ENCODE peak calls at places on chromosome 1, in ten cellular contexts. D is C1 segment of cervical spinal cord; Q is fibroblast of lung; F is colonic mucosa; L is HAP-1; K is activated T-cell treated with anti-CD3 and anti-CD28 coated beads for 1 hour; I is activated CD8-positive, alpha-beta T cell treated with anti-CD3 and anti-CD28 coated beads for 36 hours; B is amniotic stem cell; H is activated naive CD4-positive, alpha-beta T cell treated with anti-CD3 and anti-CD28 coated beads, Interleukin-2, amount 50 U/mL, for 16 hours; V is EL. J is an unnamed sample.

GRCh38 chr1:77438239-77438913 is 156.6 kb downstream of the AK5 start:
- DNase-seq in D (no peak), Q (peak), F (no peak), L (no peak), K (no peak), I (no peak), B (peak), H (no peak), V (peak), J (peak)

GRCh38 chr1:118984990-118985608 is 3.0 kb downstream of the TBX15 start:
- DNase-seq in D (no peak), Q (no peak), F (no peak), L (no peak), K (no peak), I (no peak), B (no peak), H (no peak), V (peak), J (no peak)

GRCh38 chr1:41486892-41487728 is 2.6 kb upstream of the EDN2 start:
- DNase-seq in D (no peak), Q (peak), F (no peak), L (no peak), K (no peak), I (peak), B (no peak), H (no peak), V (no peak), J (peak)

GRCh38 chr1:174131032-174131638 is 28.2 kb upstream of the RABGAP1L start:
- DNase-seq in D (no peak), Q (no peak), F (no peak), L (no peak), K (no peak), I (no peak), B (no peak), H (no peak), V (peak), J (no peak)

GRCh38 chr1:73998348-73998959 is 199.5 kb downstream of the LRRIQ3 start:
- DNase-seq in D (no peak), Q (peak), F (no peak), L (peak), K (no peak), I (no peak), B (no peak), H (no peak), V (peak), J (peak)

GRCh38 chr1:236002025-236002390 is 62.9 kb downstream of the NID1 start:
- DNase-seq in D (no peak), Q (no peak), F (peak), L (no peak), K (no peak), I (no peak), B (no peak), H (no peak), V (no peak), J (no peak)

GRCh38 chr1:165414620-165415019 is 30.3 kb downstream of the RXRG start:
- DNase-seq in D (no peak), Q (no peak), F (no peak), L (no peak), K (no peak), I (no peak), B (no peak), H (no peak), V (no peak), J (no peak)

GRCh38 chr1:201885531-201886075 is 3.1 kb upstream of the SHISA4 start:
- DNase-seq in D (no peak), Q (peak), F (no peak), L (no peak), K (no peak), I (no peak), B (no peak), H (no peak), V (peak), J (peak)

GRCh38 chr1:165383067-165383466 is 26.6 kb upstream of the LMX1A start:
- DNase-seq in D (no peak), Q (peak), F (no peak), L (no peak), K (no peak), I (no peak), B (no peak), H (no peak), V (peak), J (peak)

GRCh38 chr1:1614204-1614953 is 921 bp upstream of the MIB2 start:
- DNase-seq in D (no peak), Q (peak), F (peak), L (peak), K (no peak), I (peak), B (no peak), H (peak), V (peak), J (peak)

GRCh38 chr1:85464497-85465098 is 361 bp downstream of the DDAH1 start:
- DNase-seq in D (no peak), Q (peak), F (peak), L (peak), K (no peak), I (peak), B (peak), H (peak), V (peak), J (peak)

GRCh38 chr1:163337631-163338030 is 15.9 kb downstream of the NUF2 start:
- DNase-seq in D (no peak), Q (peak), F (no peak), L (no peak), K (no peak), I (no peak), B (no peak), H (no peak), V (peak), J (no peak)

GRCh38 chr1:99297923-99298322 is 33.6 kb downstream of the PLPPR4 start:
- DNase-seq in D (no peak), Q (no peak), F (no peak), L (no peak), K (no peak), I (no peak), B (no peak), H (no peak), V (no peak), J (no peak)

GRCh38 chr1:173832748-173833147 is 8.1 kb upstream of the CENPL start:
- DNase-seq in D (no peak), Q (no peak), F (no peak), L (no peak), K (no peak), I (no peak), B (no peak), H (no peak), V (no peak), J (no peak)

GRCh38 chr1:202005958-202006357 is 4.4 kb upstream of the ELF3 start:
- DNase-seq in D (no peak), Q (peak), F (no peak), L (peak), K (no peak), I (no peak), B (no peak), H (no peak), V (peak), J (peak)

GRCh38 chr1:15714438-15715136 is 21.5 kb upstream of the SLC25A34 start:
- DNase-seq in D (no peak), Q (peak), F (no peak), L (no peak), K (no peak), I (no peak), B (no peak), H (no peak), V (no peak), J (peak)

GRCh38 chr1:22790232-22791008 is 79.8 kb downstream of the EPHB2 start:
- DNase-seq in D (no peak), Q (no peak), F (peak), L (no peak), K (no peak), I (no peak), B (no peak), H (no peak), V (no peak), J (no peak)

GRCh38 chr1:2563205-2563604 is 7.0 kb downstream of the TNFRSF14 start:
- DNase-seq in D (no peak), Q (no peak), F (no peak), L (no peak), K (no peak), I (no peak), B (no peak), H (no peak), V (no peak), J (no peak)

GRCh38 chr1:59178803-59179202 is 118.1 kb upstream of the FGGY start:
- DNase-seq in D (no peak), Q (no peak), F (no peak), L (no peak), K (no peak), I (no peak), B (no peak), H (no peak), V (no peak), J (no peak)

GRCh38 chr1:7781923-7782495 is 2.1 kb upstream of the PER3 start:
- DNase-seq in D (no peak), Q (no peak), F (no peak), L (no peak), K (no peak), I (no peak), B (no peak), H (no peak), V (no peak), J (no peak)

GRCh38 chr1:53195211-53195909 is 1.3 kb upstream of the CPT2 start:
- DNase-seq in D (no peak), Q (no peak), F (no peak), L (no peak), K (no peak), I (no peak), B (no peak), H (no peak), V (no peak), J (no peak)

GRCh38 chr1:60765204-60765603 is 317.2 kb upstream of the NFIA start:
- DNase-seq in D (no peak), Q (peak), F (peak), L (peak), K (no peak), I (peak), B (peak), H (no peak), V (peak), J (peak)

J was measured in astrocyte of the hippocampus.